ENCODE peak calls at places on chromosome 21, in eight cellular contexts. One of them, this sample, is unnamed.

GRCh38 chr21:19322360-19322759 is 918.8 kb upstream of the TMPRSS15 start:
- DNase-seq in BE2C: no peak
- DNase-seq in GM23338: peak
- DNase-seq in adrenal gland: no peak
- DNase-seq in osteoblast: no peak
- DNase-seq in Peyer's patch: no peak
- DNase-seq in cardiac fibroblast: peak
- DNase-seq in Calu3: no peak
- DNase-seq in this sample: no peak

GRCh38 chr21:46093668-46094400 is 4.1 kb upstream of the COL6A2 start:
- DNase-seq in BE2C: no peak
- DNase-seq in GM23338: no peak
- DNase-seq in adrenal gland: no peak
- DNase-seq in osteoblast: peak
- DNase-seq in Peyer's patch: peak
- DNase-seq in cardiac fibroblast: no peak
- DNase-seq in Calu3: no peak
- DNase-seq in this sample: peak

GRCh38 chr21:46227811-46228344 is 696 bp downstream of the LSS start:
- DNase-seq in BE2C: no peak
- DNase-seq in GM23338: peak
- DNase-seq in adrenal gland: no peak
- DNase-seq in osteoblast: peak
- DNase-seq in Peyer's patch: peak
- DNase-seq in cardiac fibroblast: no peak
- DNase-seq in Calu3: no peak
- DNase-seq in this sample: no peak

GRCh38 chr21:21622460-21623234 is 624.4 kb downstream of the NCAM2 start:
- DNase-seq in BE2C: no peak
- DNase-seq in GM23338: no peak
- DNase-seq in adrenal gland: no peak
- DNase-seq in osteoblast: no peak
- DNase-seq in Peyer's patch: no peak
- DNase-seq in cardiac fibroblast: no peak
- DNase-seq in Calu3: no peak
- DNase-seq in this sample: no peak

GRCh38 chr21:28768753-28769152 is 223.9 kb downstream of the LTN1 start:
- DNase-seq in BE2C: no peak
- DNase-seq in GM23338: no peak
- DNase-seq in adrenal gland: no peak
- DNase-seq in osteoblast: no peak
- DNase-seq in Peyer's patch: no peak
- DNase-seq in cardiac fibroblast: no peak
- DNase-seq in Calu3: no peak
- DNase-seq in this sample: no peak

GRCh38 chr21:28761709-28762356 is 230.8 kb downstream of the LTN1 start:
- DNase-seq in BE2C: no peak
- DNase-seq in GM23338: no peak
- DNase-seq in adrenal gland: no peak
- DNase-seq in osteoblast: no peak
- DNase-seq in Peyer's patch: no peak
- DNase-seq in cardiac fibroblast: peak
- DNase-seq in Calu3: no peak
- DNase-seq in this sample: no peak

GRCh38 chr21:46229133-46229922 is 754 bp upstream of the LSS start:
- DNase-seq in BE2C: peak
- DNase-seq in GM23338: peak
- DNase-seq in adrenal gland: no peak
- DNase-seq in osteoblast: no peak
- DNase-seq in Peyer's patch: no peak
- DNase-seq in cardiac fibroblast: no peak
- DNase-seq in Calu3: no peak
- DNase-seq in this sample: no peak

GRCh38 chr21:37710555-37711293 is 205.5 kb downstream of the KCNJ6 start:
- DNase-seq in BE2C: peak
- DNase-seq in GM23338: no peak
- DNase-seq in adrenal gland: no peak
- DNase-seq in osteoblast: no peak
- DNase-seq in Peyer's patch: no peak
- DNase-seq in cardiac fibroblast: peak
- DNase-seq in Calu3: no peak
- DNase-seq in this sample: no peak

GRCh38 chr21:24367936-24368335 is 1239.3 kb downstream of the MRPL39 start:
- DNase-seq in BE2C: no peak
- DNase-seq in GM23338: no peak
- DNase-seq in adrenal gland: no peak
- DNase-seq in osteoblast: no peak
- DNase-seq in Peyer's patch: no peak
- DNase-seq in cardiac fibroblast: no peak
- DNase-seq in Calu3: no peak
- DNase-seq in this sample: no peak

GRCh38 chr21:46185717-46186116 is 1.5 kb upstream of the SPATC1L start:
- DNase-seq in BE2C: no peak
- DNase-seq in GM23338: no peak
- DNase-seq in adrenal gland: no peak
- DNase-seq in osteoblast: no peak
- DNase-seq in Peyer's patch: no peak
- DNase-seq in cardiac fibroblast: no peak
- DNase-seq in Calu3: no peak
- DNase-seq in this sample: no peak

GRCh38 chr21:46569071-46569470 is 35.8 kb downstream of the S100B start:
- DNase-seq in BE2C: no peak
- DNase-seq in GM23338: no peak
- DNase-seq in adrenal gland: no peak
- DNase-seq in osteoblast: no peak
- DNase-seq in Peyer's patch: no peak
- DNase-seq in cardiac fibroblast: no peak
- DNase-seq in Calu3: no peak
- DNase-seq in this sample: no peak

GRCh38 chr21:35984654-35985366 is 75.5 kb downstream of the SETD4 start:
- DNase-seq in BE2C: no peak
- DNase-seq in GM23338: peak
- DNase-seq in adrenal gland: no peak
- DNase-seq in osteoblast: no peak
- DNase-seq in Peyer's patch: no peak
- DNase-seq in cardiac fibroblast: no peak
- DNase-seq in Calu3: peak
- DNase-seq in this sample: no peak

GRCh38 chr21:17428980-17429379 is 83.9 kb upstream of the CXADR start:
- DNase-seq in BE2C: no peak
- DNase-seq in GM23338: no peak
- DNase-seq in adrenal gland: no peak
- DNase-seq in osteoblast: no peak
- DNase-seq in Peyer's patch: no peak
- DNase-seq in cardiac fibroblast: no peak
- DNase-seq in Calu3: no peak
- DNase-seq in this sample: no peak

GRCh38 chr21:17428484-17428869 is 84.4 kb upstream of the CXADR start:
- DNase-seq in BE2C: no peak
- DNase-seq in GM23338: no peak
- DNase-seq in adrenal gland: no peak
- DNase-seq in osteoblast: no peak
- DNase-seq in Peyer's patch: no peak
- DNase-seq in cardiac fibroblast: no peak
- DNase-seq in Calu3: no peak
- DNase-seq in this sample: no peak

GRCh38 chr21:17429936-17430335 is 82.9 kb upstream of the CXADR start:
- DNase-seq in BE2C: no peak
- DNase-seq in GM23338: no peak
- DNase-seq in adrenal gland: no peak
- DNase-seq in osteoblast: no peak
- DNase-seq in Peyer's patch: no peak
- DNase-seq in cardiac fibroblast: no peak
- DNase-seq in Calu3: no peak
- DNase-seq in this sample: no peak

GRCh38 chr21:17427831-17428483 is 84.9 kb upstream of the CXADR start:
- DNase-seq in BE2C: no peak
- DNase-seq in GM23338: no peak
- DNase-seq in adrenal gland: no peak
- DNase-seq in osteoblast: no peak
- DNase-seq in Peyer's patch: no peak
- DNase-seq in cardiac fibroblast: no peak
- DNase-seq in Calu3: no peak
- DNase-seq in this sample: no peak

DNA sequence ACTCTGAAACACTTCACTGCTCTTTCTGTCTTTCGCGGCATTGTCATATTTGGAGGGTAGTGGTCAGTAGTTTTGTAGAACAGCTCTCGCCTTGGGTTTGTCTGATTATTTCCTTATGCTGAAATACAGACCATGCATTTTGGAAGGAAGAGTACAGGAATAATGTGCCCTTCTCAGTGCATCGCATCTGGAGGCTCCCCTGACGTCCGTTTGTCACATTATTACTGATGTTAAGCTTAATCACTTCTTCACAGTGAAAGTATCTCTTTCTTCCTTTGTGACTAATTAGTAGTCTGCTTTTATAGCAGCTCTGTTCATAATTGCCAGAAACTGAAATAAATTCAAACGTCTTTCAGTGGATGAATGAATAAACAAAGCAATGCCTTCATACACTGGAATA is 85.7 kb upstream of the CXADR start:
- DNase-seq in BE2C: no peak
- DNase-seq in GM23338: no peak
- DNase-seq in adrenal gland: no peak
- DNase-seq in osteoblast: no peak
- DNase-seq in Peyer's patch: no peak
- DNase-seq in cardiac fibroblast: no peak
- DNase-seq in Calu3: no peak
- DNase-seq in this sample: no peak
- TF ChIP-seq CTCF in BE2C: no peak
- TF ChIP-seq CTCF in GM23338: no peak
- TF ChIP-seq CTCF in adrenal gland: no peak
- TF ChIP-seq CTCF in osteoblast: no peak
- TF ChIP-seq CTCF in Peyer's patch: no peak
- TF ChIP-seq CTCF in cardiac fibroblast: no peak
- TF ChIP-seq CTCF in Calu3: no peak
- TF ChIP-seq CTCF in this sample: no peak

DNA sequence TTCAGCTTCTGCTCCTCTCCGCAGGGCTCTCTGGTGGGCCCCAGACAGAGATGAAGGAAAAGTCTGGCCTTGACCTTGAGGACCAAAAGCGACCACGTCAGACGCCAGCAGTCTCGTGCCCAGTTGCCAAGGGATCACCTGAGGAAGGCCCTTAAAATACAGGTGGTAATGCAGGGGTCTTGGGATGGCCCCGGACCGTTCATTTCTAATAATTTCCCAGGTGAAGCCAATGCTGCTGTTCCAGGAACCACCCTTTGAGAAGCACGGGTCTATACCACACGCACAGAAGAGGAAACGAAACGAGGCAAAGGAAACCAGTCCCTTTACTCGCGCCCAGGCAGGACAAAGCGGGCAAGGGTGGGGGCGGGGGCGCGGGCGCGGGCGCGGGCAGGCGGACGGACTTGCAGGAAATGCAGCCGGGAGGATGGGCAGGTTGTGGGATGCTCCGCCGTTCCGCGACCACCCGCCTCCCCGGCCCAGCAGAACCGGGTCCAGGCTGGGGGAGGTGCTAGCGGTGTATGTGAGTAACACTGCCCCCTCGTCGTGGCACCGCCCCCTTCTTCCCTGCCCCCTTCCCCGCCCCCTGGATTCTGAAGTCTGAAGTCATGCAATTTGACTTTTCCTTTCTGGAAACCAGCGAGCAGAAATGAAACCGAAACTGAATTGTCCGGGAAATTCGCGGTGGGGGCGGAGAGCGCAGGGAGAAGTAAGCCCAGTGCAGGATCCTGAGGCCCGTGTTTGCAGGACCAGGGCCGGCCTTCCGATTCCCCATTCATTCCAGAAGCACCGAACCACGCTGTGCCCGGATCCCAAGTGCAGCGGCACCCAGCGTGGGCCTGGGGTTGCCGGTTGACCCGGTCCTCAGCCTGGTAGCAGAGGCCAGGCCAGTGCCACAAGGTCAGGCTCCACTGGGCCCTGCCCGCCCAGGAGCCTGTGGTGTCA is 5.8 kb upstream of the MX1 start:
- DNase-seq in BE2C: peak
- DNase-seq in GM23338: peak
- DNase-seq in adrenal gland: peak
- DNase-seq in osteoblast: peak
- DNase-seq in Peyer's patch: peak
- DNase-seq in cardiac fibroblast: peak
- DNase-seq in Calu3: peak
- DNase-seq in this sample: peak
- TF ChIP-seq CTCF in BE2C: no peak
- TF ChIP-seq CTCF in GM23338: no peak
- TF ChIP-seq CTCF in adrenal gland: no peak
- TF ChIP-seq CTCF in osteoblast: no peak
- TF ChIP-seq CTCF in Peyer's patch: no peak
- TF ChIP-seq CTCF in cardiac fibroblast: no peak
- TF ChIP-seq CTCF in Calu3: no peak
- TF ChIP-seq CTCF in this sample: no peak

GRCh38 chr21:16455978-16456377 is 726.2 kb downstream of the USP25 start:
- DNase-seq in BE2C: no peak
- DNase-seq in GM23338: peak
- DNase-seq in adrenal gland: no peak
- DNase-seq in osteoblast: no peak
- DNase-seq in Peyer's patch: no peak
- DNase-seq in cardiac fibroblast: no peak
- DNase-seq in Calu3: no peak
- DNase-seq in this sample: no peak

GRCh38 chr21:16455526-16455925 is 725.7 kb downstream of the USP25 start:
- DNase-seq in BE2C: no peak
- DNase-seq in GM23338: no peak
- DNase-seq in adrenal gland: no peak
- DNase-seq in osteoblast: no peak
- DNase-seq in Peyer's patch: no peak
- DNase-seq in cardiac fibroblast: no peak
- DNase-seq in Calu3: no peak
- DNase-seq in this sample: no peak

GRCh38 chr21:16457498-16457897 is 727.7 kb downstream of the USP25 start:
- DNase-seq in BE2C: no peak
- DNase-seq in GM23338: no peak
- DNase-seq in adrenal gland: no peak
- DNase-seq in osteoblast: no peak
- DNase-seq in Peyer's patch: no peak
- DNase-seq in cardiac fibroblast: no peak
- DNase-seq in Calu3: no peak
- DNase-seq in this sample: no peak

DNA sequence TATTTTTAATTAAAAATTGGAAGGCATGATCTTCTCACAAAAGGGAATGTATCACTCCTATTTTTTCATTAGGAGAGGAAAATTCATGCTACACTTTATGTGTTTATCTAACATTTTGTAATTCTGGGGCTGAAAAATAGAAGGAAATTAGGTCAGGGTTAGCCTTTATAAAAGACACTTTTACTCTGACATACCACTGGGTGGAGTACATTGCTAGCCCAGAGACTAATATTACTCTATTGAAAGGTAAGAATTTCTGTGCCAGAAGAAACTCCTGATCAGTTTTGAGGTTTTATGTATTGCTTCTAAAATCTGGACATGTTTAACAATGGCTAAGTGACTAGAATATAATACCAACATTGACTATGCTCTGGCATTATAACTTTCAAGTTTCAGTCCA is 724.6 kb downstream of the USP25 start:
- DNase-seq in BE2C: no peak
- DNase-seq in GM23338: peak
- DNase-seq in adrenal gland: no peak
- DNase-seq in osteoblast: no peak
- DNase-seq in Peyer's patch: no peak
- DNase-seq in cardiac fibroblast: peak
- DNase-seq in Calu3: no peak
- DNase-seq in this sample: no peak
- TF ChIP-seq CTCF in BE2C: peak
- TF ChIP-seq CTCF in GM23338: peak
- TF ChIP-seq CTCF in adrenal gland: peak
- TF ChIP-seq CTCF in osteoblast: peak
- TF ChIP-seq CTCF in Peyer's patch: no peak
- TF ChIP-seq CTCF in cardiac fibroblast: peak
- TF ChIP-seq CTCF in Calu3: no peak
- TF ChIP-seq CTCF in this sample: no peak

GRCh38 chr21:27362249-27362648 is 395.4 kb upstream of the ADAMTS5 start:
- DNase-seq in BE2C: no peak
- DNase-seq in GM23338: peak
- DNase-seq in adrenal gland: no peak
- DNase-seq in osteoblast: no peak
- DNase-seq in Peyer's patch: no peak
- DNase-seq in cardiac fibroblast: peak
- DNase-seq in Calu3: no peak
- DNase-seq in this sample: no peak
- TF ChIP-seq CTCF in BE2C: peak
- TF ChIP-seq CTCF in GM23338: peak
- TF ChIP-seq CTCF in adrenal gland: no peak
- TF ChIP-seq CTCF in osteoblast: peak
- TF ChIP-seq CTCF in Peyer's patch: no peak
- TF ChIP-seq CTCF in cardiac fibroblast: peak
- TF ChIP-seq CTCF in Calu3: no peak
- TF ChIP-seq CTCF in this sample: no peak